ENCODE peak calls at places on chromosomes 7 and 10, in six cellular contexts. S is CD8-positive, alpha-beta T cell; F is iPS DF 6.9; A is NCI-H1436; Q is HuH-7; J is Peyer's patch. N is an unnamed sample.

GRCh38 chr10:17454181-17454800 is at the start of gene ST8SIA6:
- DNase-seq in Q (peak; percentile 72), J (peak; percentile 74), S (peak; percentile 72), A (no peak), F (no peak), N (no peak)

GRCh38 chr7:42877852-42878251 is 34.0 kb downstream of the C7orf25 start:
- DNase-seq in S (no peak), Q (no peak), J (no peak), A (no peak), F (no peak), N (no peak)

GRCh38 chr7:90276033-90276728 is 31.2 kb downstream of the CFAP69 start:
- DNase-seq in S (no peak), F (no peak), J (no peak), Q (peak; percentile 12), A (no peak), N (peak; percentile 72)

GRCh38 chr7:131026297-131027003 is 292.4 kb upstream of the KLF14 start:
- DNase-seq in A (peak; percentile 16), F (no peak), S (no peak), J (no peak), Q (no peak), N (no peak)

GRCh38 chr7:101134399-101134980 is 7.6 kb downstream of the SERPINE1 start:
- DNase-seq in Q (no peak), A (no peak), J (no peak), F (no peak), S (no peak), N (no peak)

GRCh38 chr7:20236043-20236442 is 18.9 kb upstream of the MACC1 start:
- DNase-seq in S (no peak), A (no peak), Q (no peak), F (no peak), J (no peak), N (no peak)

GRCh38 chr10:109931153-109931552 is 7.8 kb upstream of the XPNPEP1 start:
- DNase-seq in Q (no peak), F (no peak), S (no peak), A (no peak), J (no peak), N (no peak)

GRCh38 chr7:47518827-47519226 is 63.1 kb downstream of the TNS3 start:
- DNase-seq in A (no peak), Q (peak; percentile 53), S (no peak), J (peak; percentile 51), F (no peak), N (peak; percentile 85)

GRCh38 chr10:12727832-12728215 is 273.7 kb downstream of the CCDC3 start:
- DNase-seq in S (no peak), A (no peak), J (peak; percentile 59), Q (no peak), F (no peak), N (no peak)

GRCh38 chr10:118783776-118784542 is 29.2 kb upstream of the CACUL1 start:
- DNase-seq in F (no peak), Q (no peak), J (no peak), A (no peak), S (no peak), N (no peak)

GRCh38 chr7:12647364-12648219 is 39.8 kb upstream of the ARL4A start:
- DNase-seq in F (no peak), S (no peak), Q (no peak), J (no peak), A (no peak), N (peak; percentile 92)

GRCh38 chr10:98745645-98746044 is 298.9 kb upstream of the HPS1 start:
- DNase-seq in S (no peak), Q (no peak), A (no peak), F (no peak), J (no peak), N (no peak)

GRCh38 chr10:14608381-14609001 is 166.2 kb downstream of the FAM107B start:
- DNase-seq in A (no peak), Q (no peak), F (no peak), J (no peak), S (no peak), N (peak; percentile 68)

GRCh38 chr10:14884082-14884481 is 5.4 kb downstream of the SUV39H2 start:
- DNase-seq in J (no peak), Q (no peak), S (no peak), A (no peak), F (no peak), N (no peak)

GRCh38 chr10:58857251-58857650 is 319.2 kb upstream of the PHYHIPL start:
- DNase-seq in J (no peak), Q (no peak), A (no peak), F (no peak), S (no peak), N (no peak)

GRCh38 chr7:111010833-111011232 is 80.1 kb upstream of the LRRN3 start:
- DNase-seq in F (no peak), Q (no peak), J (no peak), S (no peak), A (no peak), N (no peak)

GRCh38 chr7:153891990-153892389 is 160.2 kb upstream of the DPP6 start:
- DNase-seq in F (no peak), Q (no peak), S (no peak), A (no peak), J (no peak), N (no peak)

GRCh38 chr7:139738772-139739171 is 39.0 kb downstream of the HIPK2 start:
- DNase-seq in Q (no peak), A (no peak), S (peak; percentile 31), F (no peak), J (no peak), N (no peak)

GRCh38 chr10:50594012-50594411 is 29.7 kb downstream of the SGMS1 start:
- DNase-seq in F (no peak), A (no peak), J (no peak), Q (no peak), S (no peak), N (no peak)

GRCh38 chr10:86755454-86755739 is 1.0 kb upstream of the BMPR1A start:
- DNase-seq in F (no peak), A (no peak), J (no peak), S (no peak), Q (peak; percentile 62), N (no peak)

GRCh38 chr7:90413185-90413528 is 9.9 kb downstream of the CLDN12 start:
- DNase-seq in Q (no peak), S (no peak), A (no peak), J (no peak), F (no peak), N (no peak)

GRCh38 chr7:75691793-75692543 is 46.8 kb downstream of the HIP1 start:
- DNase-seq in J (no peak), Q (peak; percentile 82), F (no peak), S (no peak), A (no peak), N (peak; percentile 60)

GRCh38 chr10:31745612-31746376 is 182.8 kb downstream of the ARHGAP12 start:
- DNase-seq in F (no peak), A (no peak), S (no peak), Q (no peak), J (no peak), N (peak; percentile 10)

N was measured in HepG2.